ENCODE peak calls at places on chromosomes 2 and 18, in five cellular contexts. B is iris pigment epithelial cell, T is cardiac fibroblast, U is dorsolateral prefrontal cortex, S is NCI-H1105. K is an unnamed sample.

GRCh38 chr2:72423766-72424165 is 276.1 kb upstream of the CYP26B1 start:
- DNase-seq in B (no peak), S (no peak), U (no peak), T (no peak), K (no peak)

GRCh38 chr18:6943143-6943542 is 174.5 kb downstream of the LAMA1 start:
- DNase-seq in S (no peak), U (no peak), T (no peak), B (no peak), K (no peak)

GRCh38 chr2:128789776-128790455 is 471.2 kb upstream of the HS6ST1 start:
- DNase-seq in B (no peak), S (no peak), U (no peak), T (no peak), K (no peak)

GRCh38 chr2:30979822-30980245 is 158.4 kb downstream of the GALNT14 start:
- DNase-seq in U (peak), S (no peak), B (peak), T (peak), K (no peak)

GRCh38 chr2:199458017-199458805 is 472 bp upstream of the SATB2 start:
- DNase-seq in T (no peak), U (no peak), B (peak), S (peak), K (no peak)

GRCh38 chr2:215793747-215794595 is 219.4 kb downstream of the MREG start:
- DNase-seq in T (peak), S (no peak), U (peak), B (peak), K (peak)

GRCh38 chr2:128368437-128369125 is 49.9 kb upstream of the HS6ST1 start:
- DNase-seq in B (no peak), U (no peak), T (no peak), S (no peak), K (no peak)

GRCh38 chr2:100592226-100592625 is 29.4 kb downstream of the PDCL3 start:
- DNase-seq in U (no peak), S (no peak), T (peak), B (peak), K (peak)

GRCh38 chr2:112751451-112752197 is 12.8 kb downstream of the CKAP2L start:
- DNase-seq in B (no peak), S (no peak), U (no peak), T (no peak), K (no peak)

GRCh38 chr2:191376981-191377629 is 131.9 kb downstream of the MYO1B start:
- DNase-seq in U (peak), T (peak), B (peak), S (no peak), K (peak)

GRCh38 chr2:235555356-235555755 is 61.5 kb downstream of the AGAP1 start:
- DNase-seq in S (no peak), B (no peak), U (no peak), T (no peak), K (no peak)

GRCh38 chr2:200748779-200749178 is 62.9 kb upstream of the BZW1 start:
- DNase-seq in S (no peak), U (no peak), B (no peak), T (no peak), K (no peak)

K was measured in LHCN-M2.